ENCODE peak calls at places on chromosomes 16 and 17, in four cellular contexts. C, O, D and L are unnamed samples.

GRCh38 chr17:47316316-47316715 is 7.4 kb upstream of the EFCAB13 start:
- DNase-seq in C (no peak), O (no peak), D (no peak), L (no peak)

GRCh38 chr16:81623365-81624102 is 155.6 kb upstream of the PLCG2 start:
- DNase-seq in C (peak; percentile 62), O (no peak), D (no peak), L (no peak)

GRCh38 chr16:1541293-1542165 is 8.1 kb downstream of the TMEM204 start:
- DNase-seq in C (no peak), O (no peak), D (no peak), L (no peak)

GRCh38 chr16:4661661-4662060 is 31.7 kb upstream of the NUDT16L1 start:
- DNase-seq in C (no peak), O (no peak), D (no peak), L (no peak)

GRCh38 chr17:3915642-3916012 is 638 bp downstream of the P2RX1 start:
- DNase-seq in C (no peak), O (no peak), D (no peak), L (no peak)

GRCh38 chr17:64148699-64149098 is 18.8 kb upstream of the ERN1 start:
- DNase-seq in C (peak; percentile 34), O (no peak), D (no peak), L (no peak)

GRCh38 chr17:10482252-10482651 is 12.9 kb upstream of the MYH4 start:
- DNase-seq in C (no peak), O (no peak), D (no peak), L (no peak)

GRCh38 chr17:83036666-83037065 is 42.7 kb upstream of the METRNL start:
- DNase-seq in C (no peak), O (no peak), D (no peak), L (no peak)

GRCh38 chr16:47395733-47396503 is 64.9 kb downstream of the ITFG1 start:
- DNase-seq in C (no peak), O (no peak), D (no peak), L (no peak)

GRCh38 chr16:1499756-1500464 is 6.8 kb downstream of the TELO2 start:
- DNase-seq in C (no peak), O (no peak), D (no peak), L (no peak)

GRCh38 chr17:39727556-39727955 is 2.8 kb downstream of the MIEN1 start:
- DNase-seq in C (no peak), O (no peak), D (no peak), L (no peak)

GRCh38 chr17:39732586-39732985 is 2.3 kb upstream of the MIEN1 start:
- DNase-seq in C (no peak), O (no peak), D (no peak), L (no peak)

GRCh38 chr17:39730095-39730921 is at the start of gene MIEN1:
- DNase-seq in C (peak; percentile 94), O (peak; percentile 97), D (peak; percentile 95), L (peak; percentile 91)

GRCh38 chr17:39726617-39727016 is 3.7 kb downstream of the MIEN1 start:
- DNase-seq in C (no peak), O (no peak), D (no peak), L (no peak)

DNA sequence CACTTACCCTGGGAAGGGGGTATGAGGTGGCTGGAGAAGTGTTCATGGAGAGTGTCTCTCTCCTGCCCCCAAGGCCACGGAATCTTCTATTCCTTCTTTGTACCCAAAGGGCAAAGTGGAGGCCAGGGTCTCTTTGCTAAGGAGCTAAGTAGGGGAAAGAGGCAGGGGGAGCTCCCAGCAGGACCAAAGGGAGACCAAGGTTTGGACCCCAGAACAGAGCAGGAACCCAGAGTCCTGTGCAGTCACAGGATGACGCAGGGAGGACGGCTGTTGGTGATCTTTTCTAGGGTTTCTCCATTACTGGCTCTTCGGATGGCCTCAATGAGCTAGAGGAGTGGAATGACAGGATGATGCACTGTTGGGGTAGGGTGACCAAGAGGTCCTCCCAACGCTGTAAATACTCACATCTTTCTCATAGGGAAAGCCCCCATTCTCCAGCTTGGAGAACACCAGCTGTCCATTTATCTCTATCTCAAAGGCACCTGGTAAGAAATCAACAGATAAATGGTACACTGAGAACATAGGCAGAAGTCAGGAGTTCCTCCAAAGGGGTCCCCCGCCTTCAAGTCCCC is 966 bp downstream of the MIEN1 start:
- DNase-seq in C (no peak), O (no peak), D (no peak), L (no peak)
- TF ChIP-seq POLR2A in C (no peak), O (no peak), D (no peak), L (no peak)

GRCh38 chr17:41486316-41486715 is 3.4 kb downstream of the KRT36 start:
- DNase-seq in C (no peak), O (peak; percentile 37), D (no peak), L (no peak)
- H3K27me3 ChIP-seq in C (no peaks in the 10 kb centered on the region), O (no peaks in the 10 kb centered on the region), D (no peaks in the 10 kb centered on the region), L (no peaks in the 10 kb centered on the region)

GRCh38 chr16:53518550-53519416 is 15.8 kb upstream of the AKTIP start:
- DNase-seq in C (no peak), O (no peak), D (no peak), L (no peak)
- TF ChIP-seq POLR2A in C (no peak), O (no peak), D (no peak), L (no peak)

GRCh38 chr17:50534222-50534978 is 1.9 kb downstream of the EPN3 start:
- DNase-seq in C (no peak), O (peak; percentile 81), D (no peak), L (no peak)

GRCh38 chr17:50531428-50532025 is 1.0 kb upstream of the EPN3 start:
- DNase-seq in C (no peak), O (no peak), D (no peak), L (no peak)

GRCh38 chr17:50533720-50534148 is 1.2 kb downstream of the EPN3 start:
- DNase-seq in C (peak; percentile 97), O (peak; percentile 79), D (no peak), L (peak; percentile 75)

GRCh38 chr17:50532452-50533024 is at the start of gene EPN3:
- DNase-seq in C (no peak), O (peak; percentile 81), D (no peak), L (no peak)

DNA sequence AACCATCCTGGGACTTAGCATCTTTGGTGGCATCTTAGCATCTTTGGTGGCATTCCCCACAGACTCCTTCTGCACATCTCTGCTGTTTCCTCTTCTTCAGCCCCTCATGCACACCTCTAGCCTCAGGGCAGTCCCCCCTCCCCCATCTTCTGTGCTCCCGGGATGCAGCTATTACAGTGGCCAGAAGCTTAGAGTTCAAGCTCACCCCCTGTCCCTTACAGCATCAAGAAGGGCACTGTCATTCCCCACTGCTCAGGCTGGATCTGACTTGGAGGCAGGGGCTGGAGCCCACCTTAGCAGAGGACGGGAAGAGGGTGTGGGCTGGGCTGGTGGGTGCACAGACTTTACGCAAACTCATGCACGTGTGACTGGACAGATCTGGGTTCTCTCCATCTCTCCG is 650 bp downstream of the EPN3 start:
- DNase-seq in C (no peak), O (no peak), D (no peak), L (no peak)
- H3K27me3 ChIP-seq in C (no peaks in the 10 kb centered on the region), O (peaks cover 10% of the 10 kb centered on the region), D (peaks cover 12% of the 10 kb centered on the region), L (no peaks in the 10 kb centered on the region)

DNA sequence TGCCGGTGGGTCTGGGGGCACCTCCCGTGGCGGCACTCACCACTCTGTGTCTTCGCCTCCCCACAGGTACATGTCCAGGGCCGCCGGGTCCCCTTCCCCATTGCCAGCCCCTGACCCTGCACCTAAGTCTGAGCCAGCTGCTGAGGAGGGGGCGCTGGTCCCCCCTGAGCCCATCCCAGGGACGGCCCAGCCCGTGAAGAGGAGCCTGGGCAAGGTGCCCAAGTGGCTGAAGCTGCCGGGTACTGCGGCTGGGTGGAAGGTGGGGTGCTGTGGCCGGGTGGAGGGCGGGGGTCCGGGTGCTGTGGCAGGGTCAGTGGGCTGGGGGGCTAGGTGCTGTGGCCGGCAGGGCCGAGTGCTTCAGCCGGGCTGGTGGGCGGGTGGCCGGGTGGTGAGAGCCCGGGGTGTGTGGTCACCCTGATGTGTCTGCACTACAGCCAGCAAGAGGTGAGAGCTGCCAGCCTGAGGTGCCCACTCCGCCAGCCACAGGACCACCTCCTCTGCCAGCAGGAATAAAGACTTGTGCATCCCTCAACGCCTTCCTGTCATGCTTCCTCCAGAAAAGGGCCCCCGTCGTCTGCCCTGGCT is 5.7 kb downstream of the CENPX start:
- DNase-seq in C (no peak), O (no peak), D (no peak), L (no peak)
- TF ChIP-seq POLR2A in C (no peak), O (no peak), D (no peak), L (no peak)